ENCODE peak calls at places on chromosomes 16 and 17, in four cellular contexts. N is IMR-90, G is NB4, C is GM12878. V is an unnamed sample.

GRCh38 chr17:38351412-38352222 is at the start of gene SOCS7:
- DNase-seq in N (peak), G (peak), C (peak), V (no peak)

GRCh38 chr17:15343749-15344148 is 2.4 kb upstream of the TEKT3 start:
- DNase-seq in N (peak), G (no peak), C (no peak), V (no peak)

GRCh38 chr16:55367796-55368195 is 43.8 kb downstream of the IRX6 start:
- DNase-seq in N (peak), G (no peak), C (no peak), V (no peak)

GRCh38 chr16:1643521-1643920 is 31.4 kb downstream of the CRAMP1 start:
- DNase-seq in N (no peak), G (no peak), C (no peak), V (no peak)

GRCh38 chr16:81480856-81481821 is 36.5 kb downstream of the CMIP start:
- DNase-seq in N (peak), G (peak), C (peak), V (no peak)

GRCh38 chr16:80938928-80939260 is 67.8 kb downstream of the CMC2 start:
- DNase-seq in N (no peak), G (no peak), C (no peak), V (no peak)

GRCh38 chr16:67164599-67165061 is at the start of gene HSF4:
- DNase-seq in N (no peak), G (peak), C (no peak), V (no peak)

GRCh38 chr17:19770985-19771710 is 23.1 kb upstream of the ALDH3A1 start:
- DNase-seq in N (no peak), G (no peak), C (no peak), V (no peak)

GRCh38 chr17:9729034-9729650 is 62.2 kb downstream of the DHRS7C start:
- DNase-seq in N (peak), G (peak), C (peak), V (no peak)

GRCh38 chr16:70577256-70577698 is 53.7 kb downstream of the SF3B3 start:
- DNase-seq in N (peak), G (no peak), C (no peak), V (no peak)

GRCh38 chr17:40699359-40699758 is 4.2 kb downstream of the KRT24 start:
- DNase-seq in N (no peak), G (no peak), C (no peak), V (no peak)

GRCh38 chr17:15398736-15399331 is 57.4 kb upstream of the TEKT3 start:
- DNase-seq in N (peak), G (peak), C (no peak), V (no peak)

GRCh38 chr16:75109732-75110243 is 6.8 kb downstream of the LDHD start:
- DNase-seq in N (no peak), G (peak), C (no peak), V (no peak)

GRCh38 chr17:74271902-74272563 is 2.0 kb upstream of the DNAI2 start:
- DNase-seq in N (no peak), G (no peak), C (no peak), V (no peak)

GRCh38 chr17:34452769-34453168 is 89.7 kb upstream of the CCL1 start:
- DNase-seq in N (no peak), G (no peak), C (no peak), V (no peak)

GRCh38 chr16:72255785-72256184 is 83.8 kb upstream of the PMFBP1 start:
- DNase-seq in N (no peak), G (no peak), C (no peak), V (no peak)

GRCh38 chr16:85598141-85598540 is 15.0 kb upstream of the GSE1 start:
- DNase-seq in N (no peak), G (no peak), C (no peak), V (no peak)

GRCh38 chr17:70168044-70168978 is 1.0 kb upstream of the KCNJ2 start:
- DNase-seq in N (peak), G (peak), C (no peak), V (no peak)

GRCh38 chr17:11618861-11619566 is 20.7 kb downstream of the DNAH9 start:
- DNase-seq in N (no peak), G (no peak), C (no peak), V (no peak)

GRCh38 chr17:78396436-78397335 is 18.2 kb downstream of the PGS1 start:
- DNase-seq in N (no peak), G (no peak), C (no peak), V (no peak)

GRCh38 chr16:14036869-14037268 is 34.2 kb upstream of the MRTFB start:
- DNase-seq in N (no peak), G (no peak), C (no peak), V (no peak)

GRCh38 chr17:35082073-35082657 is 18.7 kb upstream of the RFFL start:
- DNase-seq in N (peak), G (no peak), C (no peak), V (no peak)

GRCh38 chr16:87464691-87465300 is 28.0 kb downstream of the ZCCHC14 start:
- DNase-seq in N (peak), G (peak), C (no peak), V (no peak)
- TF ChIP-seq POLR2A in N (peak), G (no peak), C (no peak), V (no peak)

GRCh38 chr16:57371494-57372371 is 557 bp upstream of the CX3CL1 start:
- DNase-seq in N (no peak), G (no peak), C (no peak), V (no peak)
- H3K4me3 ChIP-seq in N (no peak), G (no peak), C (no peak), V (peak)

GRCh38 chr17:59829217-59830006 is 63.3 kb downstream of the TUBD1 start:
- DNase-seq in N (peak), G (peak), C (peak), V (no peak)

GRCh38 chr17:59828478-59828760 is 64.3 kb downstream of the TUBD1 start:
- DNase-seq in N (no peak), G (no peak), C (no peak), V (no peak)

GRCh38 chr17:59827721-59828477 is 64.8 kb downstream of the TUBD1 start:
- DNase-seq in N (no peak), G (peak), C (no peak), V (no peak)

GRCh38 chr17:59826741-59827453 is 65.8 kb downstream of the TUBD1 start:
- DNase-seq in N (no peak), G (no peak), C (no peak), V (no peak)

DNA sequence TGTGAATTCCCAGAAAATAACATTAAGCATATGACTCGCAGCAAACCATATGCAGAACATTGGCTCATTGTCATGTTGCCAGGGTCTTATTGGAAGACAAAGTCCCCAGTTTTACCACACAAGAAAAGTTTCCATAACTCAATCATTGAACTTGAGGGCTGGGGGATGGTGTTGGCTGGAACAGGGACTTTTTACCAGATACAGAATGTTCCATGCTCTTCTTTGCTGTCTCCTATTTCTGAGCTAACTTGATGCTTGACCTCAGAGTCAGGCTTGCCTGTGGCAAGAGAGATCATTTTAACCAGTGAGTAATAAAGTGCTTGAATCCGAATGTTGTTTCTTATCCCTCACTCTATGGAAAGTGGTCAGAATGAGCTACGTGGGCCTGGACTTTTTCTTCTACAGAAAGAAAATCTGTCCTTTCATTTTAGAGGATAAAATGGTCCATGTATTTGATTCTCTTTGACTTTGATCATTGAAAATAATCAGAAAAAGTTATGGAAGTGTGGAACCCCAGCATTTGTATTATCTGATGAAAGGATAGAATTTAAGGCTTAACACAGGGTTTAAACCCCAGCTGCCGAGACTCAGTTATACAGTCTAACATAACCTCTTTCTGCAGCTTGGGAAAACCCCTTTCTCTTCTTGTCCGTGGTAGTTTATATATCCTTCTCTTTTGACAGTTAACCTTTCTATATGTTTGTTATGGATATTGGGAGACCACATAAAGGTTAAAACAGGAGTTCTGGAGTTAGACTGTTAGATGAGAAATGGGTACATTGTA is 67.0 kb downstream of the TUBD1 start:
- DNase-seq in N (peak), G (no peak), C (no peak), V (no peak)
- TF ChIP-seq POLR2A in N (no peak), G (no peak), C (no peak), V (no peak)

GRCh38 chr17:50199651-50200446 is 1.6 kb downstream of the COL1A1 start:
- DNase-seq in N (peak), G (peak), C (no peak), V (no peak)

GRCh38 chr17:50201226-50201854 is at the start of gene COL1A1:
- DNase-seq in N (peak), G (no peak), C (no peak), V (no peak)

GRCh38 chr17:50199211-50199633 is 2.2 kb downstream of the COL1A1 start:
- DNase-seq in N (no peak), G (no peak), C (no peak), V (no peak)

GRCh38 chr17:50203086-50203485 is 1.7 kb upstream of the COL1A1 start:
- DNase-seq in N (peak), G (no peak), C (no peak), V (no peak)

GRCh38 chr17:50200447-50201225 is 795 bp downstream of the COL1A1 start:
- DNase-seq in N (peak), G (peak), C (no peak), V (no peak)
- H3K4me3 ChIP-seq in N (peak), G (no peak), C (peak), V (peak)

DNA sequence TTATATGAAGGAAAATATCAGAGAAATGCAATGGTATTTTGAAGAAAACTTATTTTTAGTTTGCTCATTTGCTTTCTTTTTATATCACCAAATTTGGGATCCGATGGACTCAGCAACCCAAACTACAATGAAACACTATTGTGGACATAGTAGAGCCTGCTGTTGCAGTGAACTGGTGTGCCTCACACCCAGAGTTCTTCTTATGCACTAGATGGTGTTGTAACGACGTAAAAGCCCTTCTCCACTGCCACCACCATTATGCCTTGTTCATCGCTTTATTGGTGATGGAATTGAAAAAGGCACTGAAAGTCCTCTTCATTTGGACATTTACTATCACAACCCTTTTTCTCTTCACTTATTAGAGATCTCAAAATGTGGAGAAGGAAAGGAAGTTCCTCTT is 381.3 kb downstream of the CDH8 start:
- DNase-seq in N (no peak), G (no peak), C (no peak), V (no peak)
- TF ChIP-seq POLR2A in N (no peak), G (no peak), C (no peak), V (no peak)

GRCh38 chr17:42563543-42563942 is 1.6 kb downstream of the COASY start:
- DNase-seq in N (no peak), G (no peak), C (no peak), V (no peak)

GRCh38 chr17:42563950-42564349 is 2.0 kb downstream of the COASY start:
- DNase-seq in N (no peak), G (peak), C (no peak), V (no peak)

GRCh38 chr17:42561908-42562844 is at the start of gene COASY:
- DNase-seq in N (peak), G (peak), C (peak), V (no peak)

GRCh38 chr17:42564815-42565522 is 1.9 kb upstream of the MLX start:
- DNase-seq in N (no peak), G (no peak), C (no peak), V (no peak)

GRCh38 chr17:42562845-42563509 is 1.0 kb downstream of the COASY start:
- DNase-seq in N (peak), G (peak), C (no peak), V (no peak)
- H3K4me3 ChIP-seq in N (peak), G (peak), C (peak), V (peak)

V was measured in vagina.